ENCODE peak calls at places on chromosome 18, in five cellular contexts. V is HS-5, Q is uterus, C is iris pigment epithelial cell, A is pancreas. T is an unnamed sample.
A peak's percentile ranks its signal among the peaks of the same experiment; 100 is the strongest.

GRCh38 chr18:5600376-5601071 is 56.7 kb upstream of the EPB41L3 start:
- DNase-seq in V (no peak), Q (no peak), C (peak; percentile 4), A (no peak), T (no peak)

GRCh38 chr18:23683671-23684070 is 5.6 kb upstream of the LAMA3 start:
- DNase-seq in V (no peak), Q (no peak), C (peak; percentile 77), A (no peak), T (peak; percentile 25)

GRCh38 chr18:49447810-49448745 is 12.4 kb downstream of the DYM start:
- DNase-seq in V (no peak), Q (no peak), C (peak; percentile 69), A (no peak), T (peak; percentile 51)

GRCh38 chr18:26865557-26865956 is at the start of gene AQP4:
- DNase-seq in V (no peak), Q (no peak), C (no peak), A (no peak), T (no peak)

GRCh38 chr18:37660658-37661057 is 95.1 kb upstream of the CELF4 start:
- DNase-seq in V (no peak), Q (no peak), C (no peak), A (no peak), T (no peak)

GRCh38 chr18:25669741-25670140 is 317.8 kb upstream of the ZNF521 start:
- DNase-seq in V (no peak), Q (no peak), C (peak; percentile 34), A (no peak), T (peak; percentile 31)

GRCh38 chr18:70363861-70364260 is 75.0 kb downstream of the SOCS6 start:
- DNase-seq in V (peak; percentile 41), Q (no peak), C (peak; percentile 61), A (no peak), T (peak; percentile 36)

GRCh38 chr18:3058328-3059191 is 45.6 kb upstream of the LPIN2 start:
- DNase-seq in V (no peak), Q (no peak), C (peak; percentile 39), A (no peak), T (no peak)

GRCh38 chr18:53566622-53567021 is 657.8 kb downstream of the MBD2 start:
- DNase-seq in V (no peak), Q (no peak), C (no peak), A (no peak), T (no peak)

GRCh38 chr18:48757906-48758305 is 192.9 kb downstream of the SMAD7 start:
- DNase-seq in V (no peak), Q (no peak), C (no peak), A (peak; percentile 48), T (no peak)

GRCh38 chr18:75408554-75409506 is 18.7 kb downstream of the SMIM21 start:
- DNase-seq in V (peak; percentile 89), Q (no peak), C (peak; percentile 99), A (no peak), T (peak; percentile 99)

GRCh38 chr18:34723143-34723542 is 13.0 kb downstream of the DTNA start:
- DNase-seq in V (no peak), Q (no peak), C (no peak), A (no peak), T (no peak)

GRCh38 chr18:27577740-27578139 is 392.6 kb upstream of the CHST9 start:
- DNase-seq in V (no peak), Q (no peak), C (no peak), A (no peak), T (no peak)

GRCh38 chr18:13612111-13612997 is 114.0 kb downstream of the FAM210A start:
- DNase-seq in V (no peak), Q (no peak), C (no peak), A (no peak), T (no peak)

GRCh38 chr18:2171840-2172625 is 399.3 kb downstream of the METTL4 start:
- DNase-seq in V (no peak), Q (no peak), C (no peak), A (no peak), T (peak; percentile 63)

GRCh38 chr18:79528846-79529245 is 133.1 kb downstream of the NFATC1 start:
- DNase-seq in V (peak; percentile 0), Q (peak; percentile 73), C (peak; percentile 69), A (no peak), T (peak; percentile 42)

GRCh38 chr18:77304263-77304662 is 54.6 kb downstream of the GALR1 start:
- DNase-seq in V (no peak), Q (no peak), C (no peak), A (no peak), T (no peak)

GRCh38 chr18:58992301-58993231 is 127.9 kb downstream of the ZNF532 start:
- DNase-seq in V (no peak), Q (no peak), C (peak; percentile 13), A (no peak), T (no peak)

GRCh38 chr18:50194623-50195532 is at the start of gene MYO5B:
- DNase-seq in V (no peak), Q (no peak), C (no peak), A (peak; percentile 95), T (no peak)

GRCh38 chr18:68916734-68917133 is 118.9 kb downstream of the CCDC102B start:
- DNase-seq in V (peak; percentile 8), Q (no peak), C (peak; percentile 24), A (no peak), T (no peak)

GRCh38 chr18:78436110-78436509 is 543.5 kb upstream of the SALL3 start:
- DNase-seq in V (no peak), Q (no peak), C (no peak), A (no peak), T (no peak)

GRCh38 chr18:59455728-59456276 is 96.7 kb upstream of the LMAN1 start:
- DNase-seq in V (no peak), Q (no peak), C (peak; percentile 15), A (no peak), T (no peak)

GRCh38 chr18:49664086-49664890 is 102.4 kb downstream of the LIPG start:
- DNase-seq in V (no peak), Q (peak; percentile 39), C (no peak), A (no peak), T (no peak)